ENCODE peak calls at places on chromosome 7, in nine cellular contexts. P, T, G, F, M, W, A, R and Y are unnamed samples.

GRCh38 chr7:41931263-41931646 is 228.4 kb upstream of the INHBA start:
- DNase-seq in P (no peak), T (no peak), G (no peak), F (no peak), M (no peak), W (no peak), A (no peak), R (no peak), Y (no peak)

GRCh38 chr7:47702096-47702495 is 120.2 kb upstream of the TNS3 start:
- DNase-seq in P (no peak), T (no peak), G (no peak), F (no peak), M (no peak), W (peak), A (no peak), R (no peak), Y (no peak)

GRCh38 chr7:35780070-35780469 is 20.8 kb upstream of the SEPTIN7 start:
- DNase-seq in P (no peak), T (no peak), G (no peak), F (no peak), M (no peak), W (no peak), A (no peak), R (no peak), Y (no peak)

GRCh38 chr7:144534655-144535395 is 131.3 kb upstream of the NOBOX start:
- DNase-seq in P (no peak), T (no peak), G (no peak), F (no peak), M (no peak), W (no peak), A (no peak), R (no peak), Y (no peak)

GRCh38 chr7:157024716-157025115 is 14.3 kb upstream of the MNX1 start:
- DNase-seq in P (peak), T (no peak), G (no peak), F (no peak), M (no peak), W (no peak), A (no peak), R (no peak), Y (no peak)

GRCh38 chr7:74223711-74224510 is 14.1 kb downstream of the LAT2 start:
- DNase-seq in P (no peak), T (no peak), G (no peak), F (no peak), M (no peak), W (no peak), A (peak), R (no peak), Y (no peak)

GRCh38 chr7:121006731-121007315 is 18.3 kb downstream of the CPED1 start:
- DNase-seq in P (no peak), T (no peak), G (no peak), F (no peak), M (no peak), W (no peak), A (no peak), R (no peak), Y (no peak)

GRCh38 chr7:156892086-156892800 is 740 bp downstream of the LMBR1 start:
- DNase-seq in P (no peak), T (no peak), G (no peak), F (no peak), M (peak), W (peak), A (peak), R (peak), Y (peak)

GRCh38 chr7:149715476-149715875 is 57.9 kb downstream of the ZNF467 start:
- DNase-seq in P (no peak), T (no peak), G (no peak), F (no peak), M (no peak), W (peak), A (no peak), R (no peak), Y (no peak)

GRCh38 chr7:125606661-125607060 is 677.0 kb upstream of the POT1 start:
- DNase-seq in P (no peak), T (no peak), G (no peak), F (no peak), M (no peak), W (no peak), A (no peak), R (no peak), Y (no peak)

GRCh38 chr7:44077681-44078091 is 4.6 kb downstream of the POLM start:
- DNase-seq in P (no peak), T (no peak), G (no peak), F (no peak), M (no peak), W (no peak), A (no peak), R (no peak), Y (no peak)

GRCh38 chr7:140752533-140752932 is 56.0 kb downstream of the NDUFB2 start:
- DNase-seq in P (no peak), T (no peak), G (no peak), F (no peak), M (no peak), W (no peak), A (no peak), R (no peak), Y (no peak)

GRCh38 chr7:155283565-155284194 is 14.0 kb upstream of the INSIG1 start:
- DNase-seq in P (no peak), T (no peak), G (no peak), F (no peak), M (no peak), W (no peak), A (no peak), R (no peak), Y (no peak)

GRCh38 chr7:50696810-50697582 is 85.7 kb downstream of the GRB10 start:
- DNase-seq in P (no peak), T (no peak), G (no peak), F (no peak), M (peak), W (no peak), A (no peak), R (no peak), Y (no peak)

GRCh38 chr7:142875456-142875855 is 10.1 kb downstream of the TRPV6 start:
- DNase-seq in P (peak), T (no peak), G (no peak), F (no peak), M (no peak), W (no peak), A (no peak), R (no peak), Y (no peak)

GRCh38 chr7:38368191-38368605 is 94.8 kb upstream of the TARP start:
- DNase-seq in P (peak), T (peak), G (no peak), F (peak), M (peak), W (no peak), A (peak), R (peak), Y (peak)

GRCh38 chr7:18053177-18053928 is 25.7 kb upstream of the PRPS1L1 start:
- DNase-seq in P (no peak), T (no peak), G (no peak), F (no peak), M (no peak), W (no peak), A (no peak), R (no peak), Y (no peak)

GRCh38 chr7:157634401-157635147 is 297.8 kb downstream of the DNAJB6 start:
- DNase-seq in P (no peak), T (no peak), G (no peak), F (no peak), M (no peak), W (no peak), A (no peak), R (no peak), Y (no peak)

GRCh38 chr7:102872460-102872859 is 40.3 kb upstream of the LRRC17 start:
- DNase-seq in P (no peak), T (no peak), G (peak), F (no peak), M (peak), W (no peak), A (no peak), R (no peak), Y (no peak)

GRCh38 chr7:106102387-106102966 is 9.6 kb downstream of the SYPL1 start:
- DNase-seq in P (no peak), T (no peak), G (no peak), F (no peak), M (no peak), W (no peak), A (no peak), R (no peak), Y (no peak)

GRCh38 chr7:151005566-151005965 is 14.7 kb downstream of the NOS3 start:
- DNase-seq in P (no peak), T (no peak), G (no peak), F (no peak), M (no peak), W (no peak), A (no peak), R (no peak), Y (no peak)

GRCh38 chr7:36277247-36277542 is 112.5 kb upstream of the ANLN start:
- DNase-seq in P (no peak), T (no peak), G (no peak), F (no peak), M (no peak), W (peak), A (no peak), R (no peak), Y (no peak)

GRCh38 chr7:69781412-69781846 is 183.2 kb downstream of the AUTS2 start:
- DNase-seq in P (no peak), T (no peak), G (no peak), F (no peak), M (no peak), W (no peak), A (no peak), R (peak), Y (no peak)

GRCh38 chr7:2920956-2921708 is 77.0 kb upstream of the GNA12 start:
- DNase-seq in P (no peak), T (no peak), G (no peak), F (no peak), M (no peak), W (no peak), A (no peak), R (no peak), Y (no peak)

GRCh38 chr7:28638914-28639313 is 226.6 kb downstream of the CREB5 start:
- DNase-seq in P (no peak), T (no peak), G (no peak), F (no peak), M (no peak), W (no peak), A (no peak), R (no peak), Y (no peak)

GRCh38 chr7:140607441-140607989 is 33.1 kb downstream of the DENND2A start:
- DNase-seq in P (peak), T (no peak), G (no peak), F (no peak), M (no peak), W (no peak), A (peak), R (peak), Y (no peak)

GRCh38 chr7:83468251-83468739 is 180.6 kb downstream of the SEMA3E start:
- DNase-seq in P (no peak), T (peak), G (peak), F (peak), M (peak), W (peak), A (peak), R (peak), Y (no peak)

GRCh38 chr7:157266272-157266671 is 70.5 kb upstream of the DNAJB6 start:
- DNase-seq in P (peak), T (no peak), G (no peak), F (no peak), M (no peak), W (no peak), A (no peak), R (no peak), Y (no peak)

GRCh38 chr7:50330701-50331100 is 26.2 kb downstream of the IKZF1 start:
- DNase-seq in P (no peak), T (no peak), G (no peak), F (no peak), M (no peak), W (no peak), A (no peak), R (no peak), Y (no peak)

GRCh38 chr7:128781126-128781525 is 5.5 kb upstream of the OPN1SW start:
- DNase-seq in P (no peak), T (no peak), G (peak), F (no peak), M (no peak), W (no peak), A (no peak), R (no peak), Y (no peak)

GRCh38 chr7:1391449-1391848 is 67.8 kb downstream of the MICALL2 start:
- DNase-seq in P (no peak), T (no peak), G (no peak), F (no peak), M (no peak), W (no peak), A (no peak), R (no peak), Y (no peak)

GRCh38 chr7:151310578-151310977 is 31.0 kb upstream of the NUB1 start:
- DNase-seq in P (no peak), T (no peak), G (no peak), F (no peak), M (peak), W (peak), A (no peak), R (peak), Y (no peak)

GRCh38 chr7:37987732-37988131 is 67.3 kb downstream of the EPDR1 start:
- DNase-seq in P (no peak), T (no peak), G (no peak), F (no peak), M (peak), W (no peak), A (no peak), R (no peak), Y (no peak)

GRCh38 chr7:26307226-26307625 is 15.6 kb downstream of the SNX10 start:
- DNase-seq in P (no peak), T (no peak), G (no peak), F (no peak), M (no peak), W (no peak), A (no peak), R (no peak), Y (no peak)

GRCh38 chr7:88480901-88481300 is 174.2 kb upstream of the STEAP4 start:
- DNase-seq in P (no peak), T (no peak), G (no peak), F (no peak), M (peak), W (no peak), A (peak), R (no peak), Y (no peak)

GRCh38 chr7:36286241-36286640 is 103.4 kb upstream of the ANLN start:
- DNase-seq in P (no peak), T (no peak), G (no peak), F (no peak), M (peak), W (no peak), A (no peak), R (no peak), Y (no peak)

GRCh38 chr7:1078985-1079384 is 8.9 kb upstream of the GPER1 start:
- DNase-seq in P (no peak), T (no peak), G (no peak), F (no peak), M (no peak), W (no peak), A (no peak), R (no peak), Y (no peak)

GRCh38 chr7:131385039-131385605 is 57.4 kb downstream of the MKLN1 start:
- DNase-seq in P (no peak), T (no peak), G (no peak), F (no peak), M (no peak), W (no peak), A (no peak), R (no peak), Y (no peak)

GRCh38 chr7:148153611-148154010 is 437.0 kb upstream of the C7orf33 start:
- DNase-seq in P (no peak), T (no peak), G (no peak), F (no peak), M (no peak), W (no peak), A (peak), R (peak), Y (no peak)

GRCh38 chr7:137507096-137507495 is 163.6 kb upstream of the PTN start:
- DNase-seq in P (no peak), T (no peak), G (no peak), F (no peak), M (no peak), W (no peak), A (no peak), R (no peak), Y (no peak)
- TF ChIP-seq CTCF in P (no peak), T (no peak), G (no peak), F (no peak), M (no peak), W (no peak), A (no peak), R (no peak), Y (no peak)

GRCh38 chr7:30159698-30160143 is 24.9 kb downstream of the MTURN start:
- DNase-seq in P (no peak), T (no peak), G (no peak), F (no peak), M (peak), W (no peak), A (peak), R (peak), Y (no peak)
- TF ChIP-seq CTCF in P (no peak), T (no peak), G (peak), F (peak), M (no peak), W (peak), A (no peak), R (peak), Y (peak)

DNA sequence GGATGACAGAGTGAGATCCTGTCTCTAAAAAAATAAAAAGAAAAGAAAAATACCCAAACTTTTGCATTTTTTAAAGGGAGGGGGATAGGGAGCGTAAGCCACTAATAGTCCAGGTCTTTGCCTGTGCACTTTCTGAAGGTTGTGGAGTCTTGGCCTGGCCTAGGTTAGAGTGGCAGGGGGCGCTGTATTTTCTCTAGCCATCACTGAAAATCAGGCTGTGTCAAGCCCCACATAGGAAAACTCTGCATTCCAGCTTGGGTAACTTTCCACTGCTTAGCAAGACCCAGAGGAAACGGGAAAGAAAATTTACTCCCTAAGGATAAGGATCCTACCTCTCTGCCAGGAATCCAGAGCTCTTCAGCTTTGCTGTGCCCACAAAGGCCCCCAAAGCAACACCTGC is 10.5 kb upstream of the PAX4 start:
- DNase-seq in P (no peak), T (no peak), G (no peak), F (no peak), M (no peak), W (no peak), A (no peak), R (no peak), Y (no peak)
- TF ChIP-seq CTCF in P (no peak), T (no peak), G (no peak), F (no peak), M (no peak), W (peak), A (no peak), R (peak), Y (no peak)

GRCh38 chr7:101804642-101805401 is 12.6 kb upstream of the CUX1 start:
- DNase-seq in P (no peak), T (no peak), G (no peak), F (no peak), M (peak), W (no peak), A (no peak), R (no peak), Y (no peak)
- TF ChIP-seq CTCF in P (peak), T (peak), G (no peak), F (no peak), M (peak), W (no peak), A (peak), R (peak), Y (peak)

GRCh38 chr7:65216469-65216868 is 157.2 kb upstream of the ZNF92 start:
- DNase-seq in P (no peak), T (peak), G (no peak), F (peak), M (peak), W (no peak), A (peak), R (peak), Y (peak)
- TF ChIP-seq CTCF in P (peak), T (peak), G (peak), F (peak), M (peak), W (peak), A (no peak), R (peak), Y (peak)

DNA sequence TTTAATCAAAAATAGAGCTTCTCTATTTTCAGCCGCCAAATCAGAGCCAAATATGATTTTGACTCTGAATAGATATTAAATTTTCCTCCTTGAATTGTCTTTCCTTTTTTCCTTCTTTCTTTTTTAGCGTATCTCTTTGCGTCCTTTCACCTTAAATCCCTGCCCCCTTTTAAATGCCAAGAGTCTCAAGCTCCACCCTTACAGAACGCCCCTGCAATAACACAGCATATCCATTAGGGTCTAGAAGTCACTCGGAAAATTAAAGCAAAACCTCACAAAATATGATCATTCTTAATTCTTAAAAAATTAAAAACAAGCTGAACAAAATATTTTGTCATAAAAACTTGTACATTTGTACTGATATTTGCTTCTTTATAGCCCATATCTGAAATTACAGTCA is 51.3 kb upstream of the GRM8 start:
- DNase-seq in P (no peak), T (no peak), G (no peak), F (no peak), M (no peak), W (no peak), A (no peak), R (no peak), Y (no peak)
- TF ChIP-seq CTCF in P (no peak), T (no peak), G (no peak), F (no peak), M (no peak), W (no peak), A (no peak), R (no peak), Y (no peak)

DNA sequence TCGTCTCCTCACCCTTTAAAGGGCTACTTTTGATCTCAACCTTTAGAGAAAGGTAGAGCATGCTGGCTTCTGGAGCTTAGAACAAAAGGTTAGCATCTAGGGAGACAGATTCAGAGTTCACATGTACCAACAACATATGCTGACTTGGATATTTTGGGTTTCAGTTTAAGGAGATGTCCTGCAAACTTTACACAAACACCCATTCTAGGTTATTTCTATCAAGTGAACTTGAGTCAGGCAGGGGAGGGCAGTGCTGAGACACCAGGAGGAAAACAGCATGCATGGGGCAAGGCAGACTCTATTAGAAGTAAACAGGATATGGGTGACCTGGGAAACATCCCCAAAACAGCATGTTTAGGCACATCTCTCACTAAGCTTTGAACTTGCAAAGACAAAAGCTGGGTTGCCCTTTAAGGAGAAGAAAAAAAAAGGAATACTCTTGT is 43.8 kb downstream of the ARL4A start:
- DNase-seq in P (no peak), T (no peak), G (no peak), F (no peak), M (peak), W (no peak), A (no peak), R (no peak), Y (no peak)
- TF ChIP-seq CTCF in P (no peak), T (no peak), G (peak), F (peak), M (peak), W (no peak), A (no peak), R (no peak), Y (no peak)

DNA sequence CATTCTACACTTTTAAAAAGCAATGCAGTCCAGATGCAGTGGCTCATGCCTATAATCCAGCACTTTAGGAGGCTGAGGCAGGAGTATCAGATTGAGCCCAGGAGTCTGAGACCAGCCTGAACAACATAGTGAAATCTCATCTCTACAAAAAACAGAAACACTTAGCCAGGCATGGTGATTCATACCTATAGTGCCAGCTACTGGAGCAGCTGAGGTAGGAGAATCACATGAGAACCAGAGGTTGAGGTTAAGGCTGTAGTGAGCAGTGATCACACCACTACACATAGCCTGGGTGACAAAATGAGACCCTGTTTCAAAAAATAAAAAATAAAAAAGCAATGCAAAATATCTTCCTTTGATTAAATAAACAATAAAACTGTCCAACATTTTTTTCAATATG is 205.2 kb downstream of the GRM8 start:
- DNase-seq in P (no peak), T (no peak), G (no peak), F (no peak), M (peak), W (no peak), A (no peak), R (no peak), Y (no peak)
- TF ChIP-seq CTCF in P (no peak), T (no peak), G (no peak), F (peak), M (no peak), W (no peak), A (no peak), R (no peak), Y (no peak)

GRCh38 chr7:134535272-134535918 is 8.0 kb downstream of the AKR1B10 start:
- DNase-seq in P (no peak), T (no peak), G (no peak), F (no peak), M (no peak), W (no peak), A (no peak), R (no peak), Y (no peak)
- TF ChIP-seq CTCF in P (no peak), T (no peak), G (no peak), F (no peak), M (no peak), W (no peak), A (no peak), R (no peak), Y (no peak)

GRCh38 chr7:111486472-111487142 is 75.7 kb downstream of the IMMP2L start:
- DNase-seq in P (no peak), T (no peak), G (peak), F (peak), M (peak), W (no peak), A (no peak), R (peak), Y (no peak)
- TF ChIP-seq CTCF in P (peak), T (peak), G (peak), F (peak), M (peak), W (peak), A (peak), R (peak), Y (peak)